ENCODE peak calls at places on chromosome 9, in ten cellular contexts. One of them, this sample, is unnamed.
A peak's percentile ranks its signal among the peaks of the same experiment; 100 is the strongest.

GRCh38 chr9:93869863-93870262 is 85.3 kb downstream of the BARX1 start:
- DNase-seq in astrocyte: no peak
- DNase-seq in GM06990: no peak
- DNase-seq in IMR-90: no peak
- DNase-seq in transverse colon: no peak
- DNase-seq in cardiac fibroblast: no peak
- DNase-seq in neural progenitor cell: no peak
- DNase-seq in lung: no peak
- DNase-seq in hepatocyte: no peak
- DNase-seq in left ventricle myocardium inferior: no peak
- DNase-seq in this sample: no peak

GRCh38 chr9:137757613-137758029 is 120.0 kb upstream of the CACNA1B start:
- DNase-seq in astrocyte: peak; percentile 75
- DNase-seq in GM06990: peak; percentile 81
- DNase-seq in IMR-90: peak; percentile 86
- DNase-seq in transverse colon: peak; percentile 47
- DNase-seq in cardiac fibroblast: peak; percentile 40
- DNase-seq in neural progenitor cell: no peak
- DNase-seq in lung: no peak
- DNase-seq in hepatocyte: no peak
- DNase-seq in left ventricle myocardium inferior: no peak
- DNase-seq in this sample: no peak

GRCh38 chr9:133980864-133981588 is 11.1 kb downstream of the VAV2 start:
- DNase-seq in astrocyte: no peak
- DNase-seq in GM06990: no peak
- DNase-seq in IMR-90: no peak
- DNase-seq in transverse colon: no peak
- DNase-seq in cardiac fibroblast: no peak
- DNase-seq in neural progenitor cell: no peak
- DNase-seq in lung: no peak
- DNase-seq in hepatocyte: no peak
- DNase-seq in left ventricle myocardium inferior: peak; percentile 2
- DNase-seq in this sample: no peak

GRCh38 chr9:95937131-95937530 is 61.6 kb downstream of the ERCC6L2 start:
- DNase-seq in astrocyte: no peak
- DNase-seq in GM06990: no peak
- DNase-seq in IMR-90: no peak
- DNase-seq in transverse colon: no peak
- DNase-seq in cardiac fibroblast: no peak
- DNase-seq in neural progenitor cell: no peak
- DNase-seq in lung: no peak
- DNase-seq in hepatocyte: no peak
- DNase-seq in left ventricle myocardium inferior: no peak
- DNase-seq in this sample: no peak

GRCh38 chr9:115650768-115651167 is 502.8 kb upstream of the PAPPA start:
- DNase-seq in astrocyte: peak; percentile 98
- DNase-seq in GM06990: no peak
- DNase-seq in IMR-90: peak; percentile 98
- DNase-seq in transverse colon: no peak
- DNase-seq in cardiac fibroblast: peak; percentile 58
- DNase-seq in neural progenitor cell: no peak
- DNase-seq in lung: no peak
- DNase-seq in hepatocyte: no peak
- DNase-seq in left ventricle myocardium inferior: no peak
- DNase-seq in this sample: no peak

GRCh38 chr9:128141604-128142003 is 7.6 kb upstream of the LCN2 start:
- DNase-seq in astrocyte: no peak
- DNase-seq in GM06990: no peak
- DNase-seq in IMR-90: no peak
- DNase-seq in transverse colon: no peak
- DNase-seq in cardiac fibroblast: no peak
- DNase-seq in neural progenitor cell: no peak
- DNase-seq in lung: no peak
- DNase-seq in hepatocyte: no peak
- DNase-seq in left ventricle myocardium inferior: no peak
- DNase-seq in this sample: no peak

GRCh38 chr9:114592356-114592755 is 4.8 kb downstream of the ATP6V1G1 start:
- DNase-seq in astrocyte: no peak
- DNase-seq in GM06990: no peak
- DNase-seq in IMR-90: peak; percentile 49
- DNase-seq in transverse colon: peak; percentile 37
- DNase-seq in cardiac fibroblast: peak; percentile 26
- DNase-seq in neural progenitor cell: no peak
- DNase-seq in lung: no peak
- DNase-seq in hepatocyte: no peak
- DNase-seq in left ventricle myocardium inferior: no peak
- DNase-seq in this sample: no peak

GRCh38 chr9:130072515-130073235 is 19.0 kb downstream of the GPR107 start:
- DNase-seq in astrocyte: peak; percentile 41
- DNase-seq in GM06990: no peak
- DNase-seq in IMR-90: peak; percentile 66
- DNase-seq in transverse colon: no peak
- DNase-seq in cardiac fibroblast: no peak
- DNase-seq in neural progenitor cell: no peak
- DNase-seq in lung: no peak
- DNase-seq in hepatocyte: no peak
- DNase-seq in left ventricle myocardium inferior: no peak
- DNase-seq in this sample: no peak

GRCh38 chr9:18941060-18941746 is 91.8 kb downstream of the SAXO1 start:
- DNase-seq in astrocyte: no peak
- DNase-seq in GM06990: no peak
- DNase-seq in IMR-90: no peak
- DNase-seq in transverse colon: no peak
- DNase-seq in cardiac fibroblast: no peak
- DNase-seq in neural progenitor cell: no peak
- DNase-seq in lung: no peak
- DNase-seq in hepatocyte: no peak
- DNase-seq in left ventricle myocardium inferior: no peak
- DNase-seq in this sample: no peak

GRCh38 chr9:34498511-34498910 is 24.3 kb downstream of the ENHO start:
- DNase-seq in astrocyte: no peak
- DNase-seq in GM06990: no peak
- DNase-seq in IMR-90: no peak
- DNase-seq in transverse colon: no peak
- DNase-seq in cardiac fibroblast: no peak
- DNase-seq in neural progenitor cell: no peak
- DNase-seq in lung: no peak
- DNase-seq in hepatocyte: no peak
- DNase-seq in left ventricle myocardium inferior: no peak
- DNase-seq in this sample: no peak

GRCh38 chr9:21056931-21057330 is 20.8 kb downstream of the IFNB1 start:
- DNase-seq in astrocyte: peak; percentile 21
- DNase-seq in GM06990: no peak
- DNase-seq in IMR-90: peak; percentile 49
- DNase-seq in transverse colon: no peak
- DNase-seq in cardiac fibroblast: no peak
- DNase-seq in neural progenitor cell: no peak
- DNase-seq in lung: no peak
- DNase-seq in hepatocyte: no peak
- DNase-seq in left ventricle myocardium inferior: no peak
- DNase-seq in this sample: no peak

GRCh38 chr9:21060919-21061561 is 16.7 kb downstream of the IFNB1 start:
- DNase-seq in astrocyte: peak; percentile 19
- DNase-seq in GM06990: no peak
- DNase-seq in IMR-90: peak; percentile 36
- DNase-seq in transverse colon: peak; percentile 10
- DNase-seq in cardiac fibroblast: no peak
- DNase-seq in neural progenitor cell: no peak
- DNase-seq in lung: no peak
- DNase-seq in hepatocyte: peak; percentile 16
- DNase-seq in left ventricle myocardium inferior: no peak
- DNase-seq in this sample: no peak
- TF ChIP-seq CTCF in astrocyte: no peak
- TF ChIP-seq CTCF in GM06990: no peak
- TF ChIP-seq CTCF in IMR-90: no peak
- TF ChIP-seq CTCF in transverse colon: no peak
- TF ChIP-seq CTCF in cardiac fibroblast: no peak
- TF ChIP-seq CTCF in neural progenitor cell: no peak
- TF ChIP-seq CTCF in lung: no peak
- TF ChIP-seq CTCF in hepatocyte: no peak
- TF ChIP-seq CTCF in left ventricle myocardium inferior: no peak
- TF ChIP-seq CTCF in this sample: no peak

DNA sequence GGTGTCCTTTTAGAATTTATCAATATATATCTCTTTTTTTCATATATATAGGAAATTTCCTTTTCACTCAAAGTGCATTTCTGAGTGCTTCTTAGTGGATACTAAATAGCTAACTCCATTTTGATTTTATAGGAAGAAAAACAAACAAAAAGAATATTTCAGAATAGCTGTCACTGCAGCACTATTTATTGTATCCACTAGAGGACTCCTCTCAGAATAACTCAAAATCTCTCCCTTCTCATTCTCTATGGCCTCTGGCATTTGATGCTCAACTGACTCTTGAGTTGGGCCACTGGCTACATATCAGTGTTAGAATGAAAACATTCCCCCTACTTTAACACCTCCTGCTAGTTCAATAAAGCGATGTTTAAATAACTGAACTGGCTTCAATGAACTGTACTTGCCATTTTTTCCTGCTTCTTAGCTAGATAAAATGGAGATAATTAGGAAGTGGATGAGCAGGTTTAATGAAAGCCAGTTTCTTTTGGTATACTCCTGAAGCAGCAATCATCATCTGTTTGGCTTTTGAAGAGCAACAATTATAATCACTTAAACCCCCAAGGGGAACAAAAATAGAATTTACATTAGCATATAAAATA is 16.6 kb upstream of the ELAVL2 start:
- DNase-seq in astrocyte: no peak
- DNase-seq in GM06990: no peak
- DNase-seq in IMR-90: no peak
- DNase-seq in transverse colon: no peak
- DNase-seq in cardiac fibroblast: no peak
- DNase-seq in neural progenitor cell: no peak
- DNase-seq in lung: no peak
- DNase-seq in hepatocyte: no peak
- DNase-seq in left ventricle myocardium inferior: no peak
- DNase-seq in this sample: no peak
- TF ChIP-seq CTCF in astrocyte: peak; percentile 20
- TF ChIP-seq CTCF in GM06990: no peak
- TF ChIP-seq CTCF in IMR-90: no peak
- TF ChIP-seq CTCF in transverse colon: no peak
- TF ChIP-seq CTCF in cardiac fibroblast: no peak
- TF ChIP-seq CTCF in neural progenitor cell: peak; percentile 42
- TF ChIP-seq CTCF in lung: no peak
- TF ChIP-seq CTCF in hepatocyte: no peak
- TF ChIP-seq CTCF in left ventricle myocardium inferior: no peak
- TF ChIP-seq CTCF in this sample: no peak

GRCh38 chr9:4073371-4073770 is 226.5 kb downstream of the GLIS3 start:
- DNase-seq in astrocyte: no peak
- DNase-seq in GM06990: no peak
- DNase-seq in IMR-90: no peak
- DNase-seq in transverse colon: no peak
- DNase-seq in cardiac fibroblast: no peak
- DNase-seq in neural progenitor cell: peak; percentile 38
- DNase-seq in lung: no peak
- DNase-seq in hepatocyte: no peak
- DNase-seq in left ventricle myocardium inferior: no peak
- DNase-seq in this sample: peak; percentile 6
- TF ChIP-seq CTCF in astrocyte: peak; percentile 14
- TF ChIP-seq CTCF in GM06990: peak; percentile 53
- TF ChIP-seq CTCF in IMR-90: peak; percentile 9
- TF ChIP-seq CTCF in transverse colon: no peak
- TF ChIP-seq CTCF in cardiac fibroblast: peak; percentile 40
- TF ChIP-seq CTCF in neural progenitor cell: peak; percentile 55
- TF ChIP-seq CTCF in lung: no peak
- TF ChIP-seq CTCF in hepatocyte: no peak
- TF ChIP-seq CTCF in left ventricle myocardium inferior: no peak
- TF ChIP-seq CTCF in this sample: no peak

GRCh38 chr9:32427111-32427873 is 42.8 kb downstream of the ACO1 start:
- DNase-seq in astrocyte: peak; percentile 29
- DNase-seq in GM06990: no peak
- DNase-seq in IMR-90: peak; percentile 77
- DNase-seq in transverse colon: peak; percentile 28
- DNase-seq in cardiac fibroblast: peak; percentile 51
- DNase-seq in neural progenitor cell: no peak
- DNase-seq in lung: no peak
- DNase-seq in hepatocyte: peak; percentile 31
- DNase-seq in left ventricle myocardium inferior: no peak
- DNase-seq in this sample: peak; percentile 7

GRCh38 chr9:32430720-32431119 is 46.3 kb downstream of the ACO1 start:
- DNase-seq in astrocyte: peak; percentile 64
- DNase-seq in GM06990: no peak
- DNase-seq in IMR-90: peak; percentile 73
- DNase-seq in transverse colon: no peak
- DNase-seq in cardiac fibroblast: peak; percentile 69
- DNase-seq in neural progenitor cell: no peak
- DNase-seq in lung: no peak
- DNase-seq in hepatocyte: no peak
- DNase-seq in left ventricle myocardium inferior: no peak
- DNase-seq in this sample: no peak

GRCh38 chr9:32434892-32435291 is 50.4 kb downstream of the ACO1 start:
- DNase-seq in astrocyte: no peak
- DNase-seq in GM06990: no peak
- DNase-seq in IMR-90: peak; percentile 59
- DNase-seq in transverse colon: no peak
- DNase-seq in cardiac fibroblast: no peak
- DNase-seq in neural progenitor cell: no peak
- DNase-seq in lung: no peak
- DNase-seq in hepatocyte: no peak
- DNase-seq in left ventricle myocardium inferior: no peak
- DNase-seq in this sample: no peak

GRCh38 chr9:32431196-32431595 is 46.8 kb downstream of the ACO1 start:
- DNase-seq in astrocyte: peak; percentile 32
- DNase-seq in GM06990: no peak
- DNase-seq in IMR-90: peak; percentile 38
- DNase-seq in transverse colon: no peak
- DNase-seq in cardiac fibroblast: no peak
- DNase-seq in neural progenitor cell: no peak
- DNase-seq in lung: no peak
- DNase-seq in hepatocyte: no peak
- DNase-seq in left ventricle myocardium inferior: no peak
- DNase-seq in this sample: no peak

DNA sequence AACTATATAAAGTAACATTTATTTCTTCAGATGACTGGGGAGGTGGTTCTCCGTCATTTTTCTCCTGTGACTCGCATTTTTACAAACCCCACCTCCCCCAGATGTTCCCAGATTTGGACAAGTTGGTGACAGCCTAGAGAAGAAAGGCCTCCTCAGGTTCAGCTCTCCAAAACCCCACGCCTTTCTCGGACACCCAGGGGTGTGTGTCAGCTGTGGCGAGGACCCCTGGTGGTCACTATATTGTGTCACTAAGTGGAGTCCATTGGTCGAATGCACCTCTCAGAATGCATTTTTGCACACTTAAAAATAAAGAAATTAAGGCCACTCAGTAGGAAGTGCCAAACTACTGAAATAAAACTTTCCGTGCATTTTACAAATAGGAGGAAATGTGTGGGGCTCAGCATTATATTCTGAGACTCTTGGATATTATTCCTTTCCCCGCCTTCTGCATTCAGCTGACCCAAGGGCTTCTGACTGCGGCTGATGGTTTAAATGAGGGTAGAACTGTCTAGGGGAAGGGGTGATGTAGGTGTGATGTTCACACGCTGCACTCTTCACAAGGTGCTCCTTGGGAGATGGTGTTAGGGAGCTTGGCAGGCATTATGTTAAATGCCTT is 47.6 kb downstream of the ACO1 start:
- DNase-seq in astrocyte: peak; percentile 32
- DNase-seq in GM06990: no peak
- DNase-seq in IMR-90: peak; percentile 64
- DNase-seq in transverse colon: peak; percentile 38
- DNase-seq in cardiac fibroblast: peak; percentile 66
- DNase-seq in neural progenitor cell: peak; percentile 56
- DNase-seq in lung: no peak
- DNase-seq in hepatocyte: peak; percentile 58
- DNase-seq in left ventricle myocardium inferior: peak; percentile 30
- DNase-seq in this sample: peak; percentile 43
- TF ChIP-seq CTCF in astrocyte: peak; percentile 43
- TF ChIP-seq CTCF in GM06990: peak; percentile 58
- TF ChIP-seq CTCF in IMR-90: peak; percentile 57
- TF ChIP-seq CTCF in transverse colon: peak; percentile 46
- TF ChIP-seq CTCF in cardiac fibroblast: peak; percentile 58
- TF ChIP-seq CTCF in neural progenitor cell: peak; percentile 61
- TF ChIP-seq CTCF in lung: no peak
- TF ChIP-seq CTCF in hepatocyte: peak; percentile 51
- TF ChIP-seq CTCF in left ventricle myocardium inferior: peak; percentile 69
- TF ChIP-seq CTCF in this sample: peak; percentile 57